ENCODE peak calls at places on chromosome 13, in nine cellular contexts. M is A549, I is left colon, P is WTC11, Y is NCI-H2081, J is NCI-H1105 treated with DMSO at 0.1 percent for 48 hours, L is DMS53, H is nucleus accumbens, X is LHCN-M2. R is an unnamed sample.

GRCh38 chr13:80504453-80504852 is 163.5 kb upstream of the SPRY2 start:
- DNase-seq in M (no peak), I (no peak), P (no peak), Y (no peak), J (no peak), L (no peak), H (no peak), X (no peak), R (no peak)

GRCh38 chr13:91174886-91175501 is 172.5 kb upstream of the MIR17HG start:
- DNase-seq in M (no peak), I (no peak), P (peak; percentile 40), Y (no peak), J (no peak), L (peak; percentile 53), H (no peak), X (no peak), R (no peak)

GRCh38 chr13:113744197-113745000 is 14.6 kb upstream of the TMEM255B start:
- DNase-seq in M (no peak), I (peak; percentile 36), P (no peak), Y (peak; percentile 65), J (peak; percentile 83), L (no peak), H (no peak), X (no peak), R (no peak)

GRCh38 chr13:97119899-97120745 is 102.0 kb upstream of the MBNL2 start:
- DNase-seq in M (no peak), I (no peak), P (no peak), Y (no peak), J (no peak), L (no peak), H (peak; percentile 32), X (peak; percentile 71), R (no peak)

GRCh38 chr13:79435549-79435948 is 29.5 kb upstream of the RBM26 start:
- DNase-seq in M (no peak), I (no peak), P (no peak), Y (no peak), J (no peak), L (peak; percentile 0), H (no peak), X (peak; percentile 73), R (no peak)

GRCh38 chr13:72145383-72145782 is 278.4 kb upstream of the DACH1 start:
- DNase-seq in M (no peak), I (no peak), P (no peak), Y (no peak), J (no peak), L (no peak), H (no peak), X (no peak), R (no peak)

GRCh38 chr13:93505104-93505952 is 278.7 kb downstream of the GPC6 start:
- DNase-seq in M (no peak), I (no peak), P (no peak), Y (no peak), J (no peak), L (peak; percentile 6), H (no peak), X (no peak), R (no peak)

GRCh38 chr13:46844431-46844830 is 47.5 kb upstream of the ESD start:
- DNase-seq in M (no peak), I (no peak), P (no peak), Y (no peak), J (no peak), L (no peak), H (no peak), X (no peak), R (no peak)

GRCh38 chr13:75226092-75226491 is 255.9 kb downstream of the TBC1D4 start:
- DNase-seq in M (no peak), I (no peak), P (peak; percentile 55), Y (no peak), J (no peak), L (peak; percentile 3), H (no peak), X (peak; percentile 10), R (no peak)

GRCh38 chr13:84653915-84654534 is 771.8 kb upstream of the SLITRK1 start:
- DNase-seq in M (no peak), I (no peak), P (no peak), Y (no peak), J (no peak), L (no peak), H (no peak), X (no peak), R (no peak)

GRCh38 chr13:98143157-98143553 is 261 bp downstream of the FARP1 start:
- DNase-seq in M (peak; percentile 14), I (no peak), P (no peak), Y (no peak), J (no peak), L (no peak), H (peak; percentile 54), X (no peak), R (no peak)

GRCh38 chr13:40317980-40318327 is 348.5 kb downstream of the FOXO1 start:
- DNase-seq in M (no peak), I (no peak), P (no peak), Y (no peak), J (no peak), L (no peak), H (no peak), X (no peak), R (no peak)

GRCh38 chr13:37488682-37489081 is 109.9 kb downstream of the POSTN start:
- DNase-seq in M (no peak), I (no peak), P (no peak), Y (no peak), J (no peak), L (no peak), H (no peak), X (no peak), R (no peak)

GRCh38 chr13:44368062-44368591 is 5.5 kb upstream of the SERP2 start:
- DNase-seq in M (no peak), I (no peak), P (no peak), Y (no peak), J (no peak), L (no peak), H (no peak), X (no peak), R (peak; percentile 53)

R was measured in Caco-2.